ENCODE peak calls at places on chromosomes 1 and 21, in five cellular contexts. One of them, this sample, is unnamed. For H3K36me3 and H3K4me1, the result is how much of the 10 kb centered on the place peaks cover.

GRCh38 chr1:229643996-229644748 is 18.1 kb downstream of the URB2 start:
- DNase-seq in left ventricle myocardium inferior: no peak
- DNase-seq in neural progenitor cell: no peak
- DNase-seq in uterus: no peak
- DNase-seq in fibroblast of lung: peak
- DNase-seq in this sample: no peak

GRCh38 chr1:15764269-15764764 is 5.7 kb downstream of the FBLIM1 start:
- DNase-seq in left ventricle myocardium inferior: no peak
- DNase-seq in neural progenitor cell: no peak
- DNase-seq in uterus: no peak
- DNase-seq in fibroblast of lung: no peak
- DNase-seq in this sample: no peak

GRCh38 chr1:153057375-153057774 is at the start of gene SPRR2A:
- DNase-seq in left ventricle myocardium inferior: no peak
- DNase-seq in neural progenitor cell: no peak
- DNase-seq in uterus: no peak
- DNase-seq in fibroblast of lung: no peak
- DNase-seq in this sample: no peak

GRCh38 chr1:55481634-55482033 is 266.5 kb upstream of the USP24 start:
- DNase-seq in left ventricle myocardium inferior: no peak
- DNase-seq in neural progenitor cell: no peak
- DNase-seq in uterus: no peak
- DNase-seq in fibroblast of lung: no peak
- DNase-seq in this sample: no peak

GRCh38 chr21:33189237-33189636 is 40.5 kb upstream of the IFNAR2 start:
- DNase-seq in left ventricle myocardium inferior: no peak
- DNase-seq in neural progenitor cell: no peak
- DNase-seq in uterus: no peak
- DNase-seq in fibroblast of lung: no peak
- DNase-seq in this sample: no peak

GRCh38 chr1:115056395-115056798 is 26.8 kb downstream of the TSHB start:
- DNase-seq in left ventricle myocardium inferior: no peak
- DNase-seq in neural progenitor cell: peak
- DNase-seq in uterus: peak
- DNase-seq in fibroblast of lung: peak
- DNase-seq in this sample: no peak

GRCh38 chr1:217180443-217180842 is 450.4 kb downstream of the GPATCH2 start:
- DNase-seq in left ventricle myocardium inferior: no peak
- DNase-seq in neural progenitor cell: no peak
- DNase-seq in uterus: no peak
- DNase-seq in fibroblast of lung: no peak
- DNase-seq in this sample: no peak

GRCh38 chr1:6483010-6483760 is 8.3 kb downstream of the PLEKHG5 start:
- DNase-seq in left ventricle myocardium inferior: no peak
- DNase-seq in neural progenitor cell: no peak
- DNase-seq in uterus: no peak
- DNase-seq in fibroblast of lung: no peak
- DNase-seq in this sample: no peak

GRCh38 chr1:211259596-211260126 is 495 bp downstream of the RCOR3 start:
- DNase-seq in left ventricle myocardium inferior: peak
- DNase-seq in neural progenitor cell: no peak
- DNase-seq in uterus: peak
- DNase-seq in fibroblast of lung: peak
- DNase-seq in this sample: peak

GRCh38 chr1:153962088-153963029 is 978 bp downstream of the SLC39A1 start:
- DNase-seq in left ventricle myocardium inferior: no peak
- DNase-seq in neural progenitor cell: no peak
- DNase-seq in uterus: peak
- DNase-seq in fibroblast of lung: peak
- DNase-seq in this sample: no peak

GRCh38 chr1:58683519-58683918 is 16.3 kb downstream of the MYSM1 start:
- DNase-seq in left ventricle myocardium inferior: no peak
- DNase-seq in neural progenitor cell: no peak
- DNase-seq in uterus: no peak
- DNase-seq in fibroblast of lung: no peak
- DNase-seq in this sample: no peak

DNA sequence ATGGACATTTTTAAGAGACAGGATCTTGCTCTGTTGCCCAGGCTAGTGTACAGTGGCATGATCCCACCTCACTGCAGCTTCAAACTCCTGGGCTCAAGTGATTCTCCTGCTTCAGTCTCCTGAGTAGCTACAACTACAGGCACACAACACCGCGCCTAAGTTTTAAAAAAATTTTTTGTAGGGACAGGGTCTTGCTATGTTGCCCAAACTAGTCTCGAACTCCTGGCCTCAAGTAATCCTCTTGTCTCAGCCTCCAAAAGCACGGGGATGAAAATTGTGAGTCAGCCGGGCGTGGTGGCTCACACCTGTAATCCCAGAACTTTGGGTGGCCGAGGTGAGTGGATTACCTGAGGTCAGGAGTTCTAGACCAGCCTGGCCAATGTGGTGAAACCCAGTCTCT is 20.4 kb downstream of the MYSM1 start:
- DNase-seq in left ventricle myocardium inferior: no peak
- DNase-seq in neural progenitor cell: no peak
- DNase-seq in uterus: no peak
- DNase-seq in fibroblast of lung: no peak
- DNase-seq in this sample: no peak
- H3K36me3 ChIP-seq in left ventricle myocardium inferior: half or more
- H3K36me3 ChIP-seq in neural progenitor cell: under half
- H3K36me3 ChIP-seq in uterus: under half
- H3K36me3 ChIP-seq in fibroblast of lung: under half
- H3K36me3 ChIP-seq in this sample: under half

DNA sequence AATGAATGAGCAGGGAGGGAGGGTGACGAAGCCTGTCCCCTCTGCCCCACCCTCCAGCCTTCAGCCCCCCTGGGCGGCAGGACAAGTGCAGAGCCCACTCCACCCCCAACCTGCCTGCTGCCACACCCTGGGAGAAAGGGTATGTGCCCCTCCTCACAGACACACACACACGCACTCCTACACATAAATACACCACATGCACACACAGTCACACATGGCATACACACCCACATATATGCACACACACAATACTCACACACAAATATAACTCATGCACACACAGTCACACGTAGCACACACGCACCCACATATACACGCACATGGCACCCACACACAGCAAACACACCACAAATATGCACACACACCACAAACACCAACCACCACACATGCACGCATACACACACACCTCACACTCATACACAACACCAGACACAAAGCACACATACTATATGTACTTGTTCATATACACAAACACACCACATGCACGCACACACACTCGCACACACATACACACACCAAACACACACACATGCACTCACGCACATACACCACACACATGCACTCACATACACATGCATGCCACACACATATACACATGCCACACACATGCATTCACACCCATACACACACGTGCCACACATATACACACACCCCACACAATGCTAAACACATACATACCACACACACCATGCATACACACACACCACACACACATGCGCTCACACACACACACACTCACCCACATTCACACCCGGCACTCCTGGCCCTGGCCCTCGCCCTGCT is 16.4 kb downstream of the ITGB2 start:
- DNase-seq in left ventricle myocardium inferior: no peak
- DNase-seq in neural progenitor cell: no peak
- DNase-seq in uterus: no peak
- DNase-seq in fibroblast of lung: no peak
- DNase-seq in this sample: no peak
- H3K4me1 ChIP-seq in left ventricle myocardium inferior: under half
- H3K4me1 ChIP-seq in neural progenitor cell: under half
- H3K4me1 ChIP-seq in uterus: under half
- H3K4me1 ChIP-seq in fibroblast of lung: under half
- H3K4me1 ChIP-seq in this sample: under half

GRCh38 chr1:209705033-209705589 is 465 bp downstream of the HSD11B1 start:
- DNase-seq in left ventricle myocardium inferior: no peak
- DNase-seq in neural progenitor cell: no peak
- DNase-seq in uterus: no peak
- DNase-seq in fibroblast of lung: no peak
- DNase-seq in this sample: no peak
- H3K27ac ChIP-seq in left ventricle myocardium inferior: peak
- H3K27ac ChIP-seq in neural progenitor cell: no peak
- H3K27ac ChIP-seq in uterus: peak
- H3K27ac ChIP-seq in fibroblast of lung: peak
- H3K27ac ChIP-seq in this sample: no peak

DNA sequence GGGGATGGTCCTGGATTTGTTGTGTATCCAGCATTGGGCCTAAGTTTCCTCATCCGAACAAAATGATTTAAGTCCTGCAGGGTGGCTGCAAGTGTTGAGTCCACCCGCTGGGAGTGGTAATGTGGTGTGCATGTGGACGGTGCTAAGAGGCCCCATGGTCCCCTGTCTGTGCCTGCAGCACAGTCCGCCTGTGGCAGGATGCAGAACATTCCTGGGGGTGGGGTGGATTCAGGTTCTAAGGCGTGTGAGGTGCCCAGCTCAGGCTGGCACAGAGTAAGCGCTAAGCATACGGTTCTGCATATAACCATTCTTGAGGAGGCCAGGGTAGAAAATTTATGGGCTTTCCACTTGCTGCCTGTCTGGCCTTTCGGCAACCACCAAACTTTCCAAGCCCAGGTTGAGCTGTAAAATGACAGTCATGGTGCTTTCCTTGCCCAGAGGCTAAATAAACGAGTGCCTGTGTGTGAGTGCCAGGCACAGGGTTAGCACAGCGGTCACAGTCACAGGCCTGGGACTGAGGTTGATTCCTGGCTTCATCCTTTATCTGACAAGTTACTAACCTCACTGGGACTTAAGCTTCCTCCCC is 30.7 kb downstream of the SLC2A1 start:
- DNase-seq in left ventricle myocardium inferior: no peak
- DNase-seq in neural progenitor cell: no peak
- DNase-seq in uterus: no peak
- DNase-seq in fibroblast of lung: no peak
- DNase-seq in this sample: no peak
- H3K36me3 ChIP-seq in left ventricle myocardium inferior: under half
- H3K36me3 ChIP-seq in neural progenitor cell: under half
- H3K36me3 ChIP-seq in uterus: under half
- H3K36me3 ChIP-seq in fibroblast of lung: under half
- H3K36me3 ChIP-seq in this sample: under half

GRCh38 chr21:44953628-44954021 is 13.8 kb downstream of the SLX9 start:
- DNase-seq in left ventricle myocardium inferior: peak
- DNase-seq in neural progenitor cell: no peak
- DNase-seq in uterus: no peak
- DNase-seq in fibroblast of lung: no peak
- DNase-seq in this sample: no peak

GRCh38 chr21:44955803-44956175 is 16.0 kb downstream of the SLX9 start:
- DNase-seq in left ventricle myocardium inferior: no peak
- DNase-seq in neural progenitor cell: no peak
- DNase-seq in uterus: no peak
- DNase-seq in fibroblast of lung: no peak
- DNase-seq in this sample: no peak

GRCh38 chr21:44955141-44955802 is 15.4 kb downstream of the SLX9 start:
- DNase-seq in left ventricle myocardium inferior: peak
- DNase-seq in neural progenitor cell: no peak
- DNase-seq in uterus: no peak
- DNase-seq in fibroblast of lung: peak
- DNase-seq in this sample: no peak

GRCh38 chr21:44952929-44953627 is 13.2 kb downstream of the SLX9 start:
- DNase-seq in left ventricle myocardium inferior: no peak
- DNase-seq in neural progenitor cell: no peak
- DNase-seq in uterus: no peak
- DNase-seq in fibroblast of lung: no peak
- DNase-seq in this sample: no peak

DNA sequence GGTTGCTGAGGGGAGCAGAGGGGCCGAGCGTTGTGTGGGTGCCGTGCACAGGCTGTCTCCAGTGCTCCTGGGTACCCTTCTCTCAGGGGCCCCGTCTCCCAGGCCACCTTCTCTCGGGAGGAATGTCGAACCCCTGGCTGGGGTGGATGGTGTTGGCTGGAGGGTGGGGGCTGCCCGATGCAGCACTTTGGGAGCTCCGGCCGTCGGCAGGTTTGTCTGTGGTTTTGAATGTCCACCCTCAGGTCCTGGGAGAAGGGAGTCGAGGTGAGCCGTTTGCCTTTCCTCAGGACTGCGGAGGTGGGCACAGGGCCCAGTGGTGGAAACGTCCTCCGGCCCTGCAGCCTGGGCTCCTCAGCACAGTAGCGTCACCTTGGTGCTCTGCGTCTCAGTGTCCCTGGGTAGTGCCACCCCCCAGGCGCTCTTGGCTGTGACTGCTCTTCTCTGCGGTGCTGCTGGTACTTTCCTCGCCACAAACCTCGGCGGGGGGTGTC is 14.5 kb downstream of the SLX9 start:
- DNase-seq in left ventricle myocardium inferior: peak
- DNase-seq in neural progenitor cell: no peak
- DNase-seq in uterus: no peak
- DNase-seq in fibroblast of lung: no peak
- DNase-seq in this sample: no peak
- H3K4me1 ChIP-seq in left ventricle myocardium inferior: half or more
- H3K4me1 ChIP-seq in neural progenitor cell: under half
- H3K4me1 ChIP-seq in uterus: under half
- H3K4me1 ChIP-seq in fibroblast of lung: under half
- H3K4me1 ChIP-seq in this sample: under half

DNA sequence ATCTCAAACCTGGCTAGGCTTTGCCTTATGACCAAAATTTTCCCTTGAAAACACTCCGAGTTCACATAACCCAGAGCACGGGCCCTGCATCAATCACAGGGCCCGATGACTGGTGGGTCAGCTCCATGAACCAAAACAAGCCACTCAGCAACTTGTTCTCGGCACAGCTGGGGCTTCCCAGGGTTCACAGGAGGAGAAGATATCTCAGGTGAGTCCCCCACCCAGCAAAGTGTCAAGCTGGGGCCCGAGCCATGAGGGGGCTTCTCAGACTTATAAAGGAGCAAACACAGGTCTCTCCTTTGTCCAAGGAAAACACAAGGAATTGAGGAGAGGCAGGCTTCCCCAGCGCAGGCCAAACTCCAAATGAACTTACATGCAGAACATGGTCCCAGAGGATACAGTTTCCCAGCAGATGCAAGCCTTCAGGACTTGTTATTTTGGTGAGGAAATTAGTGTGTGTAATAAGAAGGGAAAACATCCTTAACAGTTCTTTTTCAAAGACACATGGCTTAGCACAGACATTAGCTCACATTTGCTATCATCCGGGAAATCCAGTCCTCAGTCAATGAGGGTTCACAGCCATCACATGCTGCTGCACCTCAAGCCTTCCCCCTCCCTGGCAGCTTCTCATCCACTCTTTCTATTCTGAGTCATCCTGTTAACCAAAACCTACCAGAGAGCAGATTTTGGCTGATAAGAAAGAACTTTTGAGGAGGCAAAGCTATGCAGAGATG is 98.1 kb upstream of the NFIA start:
- DNase-seq in left ventricle myocardium inferior: peak
- DNase-seq in neural progenitor cell: no peak
- DNase-seq in uterus: peak
- DNase-seq in fibroblast of lung: peak
- DNase-seq in this sample: peak
- H3K27ac ChIP-seq in left ventricle myocardium inferior: peak
- H3K27ac ChIP-seq in neural progenitor cell: no peak
- H3K27ac ChIP-seq in uterus: peak
- H3K27ac ChIP-seq in fibroblast of lung: no peak
- H3K27ac ChIP-seq in this sample: peak

GRCh38 chr1:40754201-40754600 is 29.4 kb upstream of the KCNQ4 start:
- DNase-seq in left ventricle myocardium inferior: no peak
- DNase-seq in neural progenitor cell: no peak
- DNase-seq in uterus: no peak
- DNase-seq in fibroblast of lung: no peak
- DNase-seq in this sample: no peak
- H3K36me3 ChIP-seq in left ventricle myocardium inferior: half or more
- H3K36me3 ChIP-seq in neural progenitor cell: under half
- H3K36me3 ChIP-seq in uterus: under half
- H3K36me3 ChIP-seq in fibroblast of lung: under half
- H3K36me3 ChIP-seq in this sample: under half

GRCh38 chr21:35201288-35201687 is 152.2 kb upstream of the RUNX1 start:
- DNase-seq in left ventricle myocardium inferior: no peak
- DNase-seq in neural progenitor cell: no peak
- DNase-seq in uterus: no peak
- DNase-seq in fibroblast of lung: no peak
- DNase-seq in this sample: no peak
- H3K4me1 ChIP-seq in left ventricle myocardium inferior: under half
- H3K4me1 ChIP-seq in neural progenitor cell: under half
- H3K4me1 ChIP-seq in uterus: under half
- H3K4me1 ChIP-seq in fibroblast of lung: under half
- H3K4me1 ChIP-seq in this sample: under half

This sample was measured in testis.